ENCODE peak calls at places on chromosomes 6 and 20, in seven cellular contexts. S, N, E, Q, W, A and O are unnamed samples.

GRCh38 chr6:12436683-12437082 is 146.5 kb downstream of the EDN1 start:
- DNase-seq in S (no peak), N (no peak), E (no peak), Q (no peak), W (no peak), A (no peak), O (no peak)

GRCh38 chr6:101114703-101115102 is 233.6 kb upstream of the ASCC3 start:
- DNase-seq in S (no peak), N (no peak), E (peak; percentile 45), Q (peak; percentile 32), W (peak; percentile 20), A (peak; percentile 6), O (peak; percentile 10)

GRCh38 chr20:18436847-18437246 is 30.0 kb downstream of the DZANK1 start:
- DNase-seq in S (no peak), N (no peak), E (no peak), Q (no peak), W (peak; percentile 1), A (no peak), O (no peak)

GRCh38 chr6:14454467-14454763 is 336.8 kb downstream of the CD83 start:
- DNase-seq in S (no peak), N (no peak), E (no peak), Q (no peak), W (no peak), A (no peak), O (no peak)

GRCh38 chr20:43975096-43975768 is 60.6 kb downstream of the TOX2 start:
- DNase-seq in S (no peak), N (no peak), E (no peak), Q (peak; percentile 97), W (peak; percentile 93), A (no peak), O (peak; percentile 63)

GRCh38 chr6:139846538-139847321 is 472.3 kb upstream of the CITED2 start:
- DNase-seq in S (no peak), N (peak; percentile 44), E (no peak), Q (no peak), W (no peak), A (peak; percentile 19), O (no peak)

GRCh38 chr6:84150680-84151079 is 76.8 kb downstream of the CEP162 start:
- DNase-seq in S (no peak), N (no peak), E (no peak), Q (peak; percentile 16), W (peak; percentile 88), A (no peak), O (peak; percentile 34)

GRCh38 chr20:37649635-37650244 is 44.1 kb upstream of the CTNNBL1 start:
- DNase-seq in S (no peak), N (no peak), E (no peak), Q (no peak), W (no peak), A (no peak), O (no peak)

GRCh38 chr20:48595495-48596475 is 232.0 kb downstream of the PREX1 start:
- DNase-seq in S (no peak), N (no peak), E (no peak), Q (no peak), W (no peak), A (no peak), O (no peak)

GRCh38 chr20:41650221-41650948 is 32.2 kb upstream of the CHD6 start:
- DNase-seq in S (no peak), N (no peak), E (no peak), Q (no peak), W (no peak), A (peak; percentile 61), O (peak; percentile 26)

GRCh38 chr6:3518356-3518841 is 61.5 kb upstream of the SLC22A23 start:
- DNase-seq in S (no peak), N (no peak), E (no peak), Q (peak; percentile 91), W (peak; percentile 73), A (no peak), O (peak; percentile 70)

GRCh38 chr6:38116248-38116647 is 296.7 kb downstream of the ZFAND3 start:
- DNase-seq in S (no peak), N (no peak), E (no peak), Q (peak; percentile 14), W (no peak), A (no peak), O (peak; percentile 61)

GRCh38 chr6:84709121-84709520 is 55.3 kb downstream of the TBX18 start:
- DNase-seq in S (no peak), N (no peak), E (no peak), Q (no peak), W (no peak), A (no peak), O (no peak)

GRCh38 chr6:14294270-14294951 is 176.8 kb downstream of the CD83 start:
- DNase-seq in S (no peak), N (no peak), E (no peak), Q (no peak), W (no peak), A (no peak), O (no peak)

GRCh38 chr6:26032387-26033131 is 54.7 kb upstream of the HFE start:
- DNase-seq in S (no peak), N (no peak), E (peak; percentile 59), Q (peak; percentile 33), W (peak; percentile 38), A (no peak), O (no peak)

GRCh38 chr20:3727333-3728035 is 5.0 kb upstream of the HSPA12B start:
- DNase-seq in S (no peak), N (no peak), E (no peak), Q (no peak), W (peak; percentile 15), A (no peak), O (no peak)

GRCh38 chr20:53660078-53660909 is 66.7 kb upstream of the ZNF217 start:
- DNase-seq in S (no peak), N (no peak), E (peak; percentile 44), Q (no peak), W (peak; percentile 17), A (no peak), O (no peak)

GRCh38 chr6:79375635-79376425 is 141.3 kb upstream of the HMGN3 start:
- DNase-seq in S (no peak), N (no peak), E (no peak), Q (no peak), W (no peak), A (no peak), O (no peak)

GRCh38 chr20:44166008-44166407 is 21.0 kb downstream of the JPH2 start:
- DNase-seq in S (no peak), N (no peak), E (no peak), Q (peak; percentile 56), W (peak; percentile 36), A (no peak), O (no peak)

GRCh38 chr20:57205625-57206219 is 60.7 kb downstream of the BMP7 start:
- DNase-seq in S (no peak), N (no peak), E (no peak), Q (peak; percentile 95), W (peak; percentile 77), A (no peak), O (peak; percentile 80)

DNA sequence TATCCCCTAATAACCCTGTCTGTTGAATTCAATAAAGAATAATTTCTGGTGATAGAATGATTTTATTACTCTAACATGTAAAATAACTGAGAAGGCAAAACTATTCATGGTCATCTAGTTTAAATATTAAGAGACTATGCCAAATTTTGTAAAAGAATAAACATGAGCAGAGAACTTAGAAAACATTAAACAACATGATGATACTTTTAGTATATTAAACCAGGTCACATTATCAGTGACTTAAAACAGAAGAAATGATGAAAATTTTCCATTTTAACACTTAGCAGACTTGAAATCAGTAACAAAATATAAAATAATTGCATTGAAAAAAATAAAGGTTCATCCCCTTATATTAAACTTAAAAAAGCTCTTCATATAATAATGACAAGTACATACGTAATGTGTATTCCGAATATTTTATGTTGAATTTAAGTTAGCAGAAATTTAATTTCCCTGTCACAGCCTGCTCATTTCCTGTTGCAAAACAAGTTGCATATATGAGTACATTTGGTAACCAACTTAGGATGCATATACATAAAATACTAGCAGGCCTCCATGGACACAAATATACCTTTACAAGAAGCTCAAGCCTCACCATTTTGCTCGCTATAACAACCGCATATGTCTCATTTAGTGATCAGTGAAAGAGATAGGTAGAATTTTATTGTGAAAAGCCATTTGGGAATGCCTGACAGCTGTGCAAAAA is 40.6 kb downstream of the DTNBP1 start:
- DNase-seq in S (no peak), N (no peak), E (no peak), Q (no peak), W (peak; percentile 16), A (no peak), O (no peak)
- H3K27ac ChIP-seq in S (peak overlapping the region; percentile 64), N (peak overlapping the region; percentile 82), E (no peak overlapping the region), Q (peak overlapping the region; percentile 62), W (no peak overlapping the region), A (no peak overlapping the region), O (no peak overlapping the region)

DNA sequence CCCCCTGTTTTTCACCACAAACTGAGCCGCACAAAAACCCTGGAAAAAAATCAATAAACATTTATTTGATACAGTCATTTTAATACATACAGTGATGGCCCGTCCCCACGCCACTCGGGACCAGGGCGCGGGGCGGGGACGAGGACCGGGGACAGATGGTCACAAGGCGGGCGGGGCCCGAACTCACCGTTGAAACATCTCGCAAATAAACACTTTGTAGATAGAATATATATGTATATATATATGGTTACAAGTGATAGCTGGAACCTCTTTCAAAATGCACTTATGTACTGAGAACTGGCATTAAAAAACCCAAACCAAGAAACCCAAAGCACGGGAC is 418 bp upstream of the UCKL1 start:
- DNase-seq in S (no peak), N (no peak), E (no peak), Q (no peak), W (no peak), A (no peak), O (no peak)
- H3K27ac ChIP-seq in S (peak overlapping the region; percentile 50), N (peak overlapping the region; percentile 70), E (peak overlapping the region; percentile 82), Q (peak overlapping the region; percentile 99), W (peak overlapping the region; percentile 31), A (no peak overlapping the region), O (peak overlapping the region; percentile 79)

DNA sequence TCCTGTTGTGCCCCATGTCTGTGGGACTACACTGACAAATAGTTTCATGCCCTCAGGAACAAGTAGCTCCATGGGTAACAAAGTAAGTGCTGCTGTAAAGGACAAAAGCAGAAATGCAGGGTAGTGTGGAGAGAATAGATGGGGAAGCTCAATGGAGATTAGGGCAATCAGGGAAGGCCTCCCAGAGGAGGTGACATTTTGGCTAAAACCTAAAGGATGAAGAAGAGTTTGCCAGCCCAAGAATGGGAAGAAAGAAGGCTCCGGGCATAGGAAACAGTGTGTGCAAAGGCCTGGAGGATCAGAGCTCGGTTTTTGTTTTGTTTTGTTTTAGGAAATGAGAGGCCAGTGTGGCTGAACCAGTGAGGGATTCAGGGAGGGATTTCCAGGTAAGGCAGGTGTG is 43.6 kb upstream of the FAM83D start:
- DNase-seq in S (no peak), N (no peak), E (no peak), Q (no peak), W (no peak), A (no peak), O (no peak)
- H3K27ac ChIP-seq in S (peak overlapping the region; percentile 95), N (no peak overlapping the region), E (no peak overlapping the region), Q (no peak overlapping the region), W (no peak overlapping the region), A (no peak overlapping the region), O (no peak overlapping the region)

GRCh38 chr6:142377112-142377848 is 75.5 kb downstream of the ADGRG6 start:
- DNase-seq in S (no peak), N (no peak), E (no peak), Q (peak; percentile 72), W (peak; percentile 26), A (peak; percentile 5), O (peak; percentile 61)
- H3K27ac ChIP-seq in S (no peak overlapping the region), N (no peak overlapping the region), E (no peak overlapping the region), Q (peak overlapping the region; percentile 88), W (peak overlapping the region; percentile 53), A (no peak overlapping the region), O (peak overlapping the region; percentile 80)